ENCODE peak calls at places on chromosomes 1 and 21, in four cellular contexts. B is stimulated activated naive CD4-positive, alpha-beta T cell; X is DND-41; F is left lung. L is an unnamed sample.
A peak's percentile ranks its signal among the peaks of the same experiment; 100 is the strongest.

GRCh38 chr1:56189946-56190920 is 389.1 kb downstream of the PLPP3 start:
- DNase-seq in F (no peak), B (no peak), X (no peak), L (no peak)

GRCh38 chr1:202213361-202214088 is 19.9 kb downstream of the LGR6 start:
- DNase-seq in F (no peak), B (no peak), X (no peak), L (no peak)

GRCh38 chr1:204410764-204411450 is 710 bp downstream of the PPP1R15B start:
- DNase-seq in F (no peak), B (peak; percentile 38), X (peak; percentile 24), L (peak; percentile 88)

GRCh38 chr1:27006683-27007082 is 6.0 kb downstream of the TENT5B start:
- DNase-seq in F (no peak), B (no peak), X (no peak), L (no peak)

GRCh38 chr1:40197656-40198055 is 36.5 kb downstream of the RLF start:
- DNase-seq in B (no peak), X (no peak), F (no peak), L (no peak)

GRCh38 chr1:223645903-223646302 is 19.6 kb downstream of the CAPN8 start:
- DNase-seq in X (no peak), F (no peak), B (no peak), L (no peak)

GRCh38 chr21:17732306-17732705 is 86.8 kb downstream of the C21orf91 start:
- DNase-seq in F (no peak), X (no peak), B (no peak), L (no peak)

GRCh38 chr1:214187152-214187900 is 93.6 kb upstream of the SMYD2 start:
- DNase-seq in X (no peak), F (no peak), B (no peak), L (no peak)

GRCh38 chr1:108584320-108584968 is 24.5 kb downstream of the EEIG2 start:
- DNase-seq in B (no peak), X (no peak), F (no peak), L (no peak)